ENCODE peak calls at places on chromosomes 6 and 20, in six cellular contexts. U is HFFc6; A is iris pigment epithelial cell; T is CD8-positive, alpha-beta T cell; I is mammary epithelial cell; C is stimulated activated CD4-positive, alpha-beta T cell treated with anti-CD3 and anti-CD28 coated beads, Interleukin-12 subunit alpha, Interleukin-12 subunit beta, amount 100 ng/mL, for 48 hours. Z is an unnamed sample.

GRCh38 chr6:1335367-1336037 is 23.6 kb downstream of the FOXQ1 start:
- DNase-seq in T (no peak), U (peak; percentile 82), I (peak; percentile 97), A (peak; percentile 87), C (no peak), Z (peak; percentile 94)

GRCh38 chr20:21082584-21082983 is 23.6 kb downstream of the LINC00237 start:
- DNase-seq in U (no peak), I (no peak), T (no peak), A (no peak), C (no peak), Z (no peak)

GRCh38 chr20:44692932-44693476 is 22.2 kb upstream of the CCN5 start:
- DNase-seq in T (no peak), C (no peak), A (peak; percentile 93), I (peak; percentile 92), U (peak; percentile 95), Z (peak; percentile 15)

GRCh38 chr6:170156448-170157375 is 134.2 kb downstream of the DLL1 start:
- DNase-seq in T (no peak), A (no peak), C (no peak), I (no peak), U (no peak), Z (no peak)

GRCh38 chr20:63846128-63846771 is 15.0 kb upstream of the ABHD16B start:
- DNase-seq in A (no peak), I (no peak), C (no peak), T (no peak), U (peak; percentile 16), Z (no peak)

GRCh38 chr6:33207569-33208088 is 671 bp upstream of the RING1 start:
- DNase-seq in I (peak; percentile 39), T (no peak), C (no peak), A (peak; percentile 56), U (peak; percentile 24), Z (peak; percentile 49)

GRCh38 chr6:12119085-12119588 is 107.0 kb downstream of the HIVEP1 start:
- DNase-seq in U (no peak), I (no peak), C (peak; percentile 20), T (peak; percentile 10), A (no peak), Z (peak; percentile 18)

GRCh38 chr6:42784739-42785498 is 3.1 kb downstream of the BICRAL start:
- DNase-seq in I (no peak), C (no peak), T (no peak), U (no peak), A (no peak), Z (no peak)

GRCh38 chr6:85357651-85358050 is 92.2 kb upstream of the NT5E start:
- DNase-seq in C (no peak), T (no peak), U (no peak), I (no peak), A (no peak), Z (no peak)

GRCh38 chr20:15930324-15931305 is 642.6 kb downstream of the KIF16B start:
- DNase-seq in A (peak; percentile 36), I (peak; percentile 61), U (peak; percentile 11), T (no peak), C (no peak), Z (peak; percentile 7)

GRCh38 chr20:58349586-58349985 is 39.4 kb upstream of the VAPB start:
- DNase-seq in A (peak; percentile 87), T (no peak), I (peak; percentile 71), U (peak; percentile 78), C (no peak), Z (no peak)

GRCh38 chr6:54813901-54814300 is 32.7 kb upstream of the FAM83B start:
- DNase-seq in T (no peak), U (no peak), C (no peak), A (peak; percentile 63), I (peak; percentile 35), Z (no peak)

GRCh38 chr20:64242003-64242796 is 13.3 kb upstream of the PCMTD2 start:
- DNase-seq in I (no peak), C (no peak), U (no peak), A (no peak), T (no peak), Z (no peak)

GRCh38 chr6:50264995-50265571 is 215.4 kb upstream of the DEFB112 start:
- DNase-seq in I (peak; percentile 21), C (no peak), T (no peak), A (no peak), U (no peak), Z (no peak)

GRCh38 chr20:24684954-24685691 is 215.7 kb downstream of the SYNDIG1 start:
- DNase-seq in I (no peak), U (no peak), A (no peak), C (no peak), T (no peak), Z (no peak)

Z was measured in small intestine.